ENCODE peak calls at places on chromosomes 4 and X, in four cellular contexts. One of them, this sample, is unnamed.

GRCh38 chr4:185467101-185467500 is 4.4 kb downstream of the CCDC110 start:
- DNase-seq in fibroblast of lung: no peak
- DNase-seq in mammary epithelial cell: no peak
- DNase-seq in CD4-positive, CD25-positive, alpha-beta regulatory T cell: no peak
- DNase-seq in this sample: no peak

GRCh38 chr4:67198757-67199156 is 346.5 kb downstream of the CENPC start:
- DNase-seq in CD4-positive, CD25-positive, alpha-beta regulatory T cell: no peak
- DNase-seq in fibroblast of lung: no peak
- DNase-seq in mammary epithelial cell: peak
- DNase-seq in this sample: no peak

GRCh38 chr4:76634239-76634638 is 199.2 kb downstream of the SHROOM3 start:
- DNase-seq in CD4-positive, CD25-positive, alpha-beta regulatory T cell: no peak
- DNase-seq in fibroblast of lung: peak
- DNase-seq in mammary epithelial cell: peak
- DNase-seq in this sample: peak

GRCh38 chrX:21509912-21510311 is 135.7 kb downstream of the CNKSR2 start:
- DNase-seq in fibroblast of lung: peak
- DNase-seq in CD4-positive, CD25-positive, alpha-beta regulatory T cell: no peak
- DNase-seq in mammary epithelial cell: peak
- DNase-seq in this sample: no peak

GRCh38 chr4:17142232-17142711 is 243.8 kb upstream of the LDB2 start:
- DNase-seq in fibroblast of lung: peak
- DNase-seq in CD4-positive, CD25-positive, alpha-beta regulatory T cell: no peak
- DNase-seq in mammary epithelial cell: no peak
- DNase-seq in this sample: no peak

GRCh38 chr4:107683873-107684272 is 36.2 kb downstream of the PAPSS1 start:
- DNase-seq in fibroblast of lung: no peak
- DNase-seq in mammary epithelial cell: no peak
- DNase-seq in CD4-positive, CD25-positive, alpha-beta regulatory T cell: no peak
- DNase-seq in this sample: no peak

GRCh38 chr4:140037353-140038030 is 116.5 kb downstream of the MAML3 start:
- DNase-seq in mammary epithelial cell: peak
- DNase-seq in fibroblast of lung: peak
- DNase-seq in CD4-positive, CD25-positive, alpha-beta regulatory T cell: no peak
- DNase-seq in this sample: peak

GRCh38 chr4:31104033-31104432 is 383.9 kb downstream of the PCDH7 start:
- DNase-seq in fibroblast of lung: peak
- DNase-seq in CD4-positive, CD25-positive, alpha-beta regulatory T cell: no peak
- DNase-seq in mammary epithelial cell: no peak
- DNase-seq in this sample: no peak

GRCh38 chr4:48538358-48538757 is 48.3 kb downstream of the ZAR1 start:
- DNase-seq in mammary epithelial cell: no peak
- DNase-seq in CD4-positive, CD25-positive, alpha-beta regulatory T cell: no peak
- DNase-seq in fibroblast of lung: no peak
- DNase-seq in this sample: no peak

GRCh38 chr4:80538276-80538926 is 202.9 kb downstream of the CFAP299 start:
- DNase-seq in mammary epithelial cell: peak
- DNase-seq in CD4-positive, CD25-positive, alpha-beta regulatory T cell: no peak
- DNase-seq in fibroblast of lung: peak
- DNase-seq in this sample: no peak

GRCh38 chrX:54786972-54787371 is 11.1 kb downstream of the ITIH6 start:
- DNase-seq in CD4-positive, CD25-positive, alpha-beta regulatory T cell: no peak
- DNase-seq in mammary epithelial cell: peak
- DNase-seq in fibroblast of lung: no peak
- DNase-seq in this sample: no peak

GRCh38 chrX:3576886-3577516 is 136.4 kb downstream of the PRKX start:
- DNase-seq in mammary epithelial cell: no peak
- DNase-seq in fibroblast of lung: peak
- DNase-seq in CD4-positive, CD25-positive, alpha-beta regulatory T cell: no peak
- DNase-seq in this sample: no peak

GRCh38 chr4:140027135-140027534 is 126.8 kb downstream of the MAML3 start:
- DNase-seq in mammary epithelial cell: no peak
- DNase-seq in CD4-positive, CD25-positive, alpha-beta regulatory T cell: no peak
- DNase-seq in fibroblast of lung: no peak
- DNase-seq in this sample: peak

GRCh38 chr4:102036619-102037376 is 246.3 kb downstream of the BANK1 start:
- DNase-seq in CD4-positive, CD25-positive, alpha-beta regulatory T cell: no peak
- DNase-seq in mammary epithelial cell: no peak
- DNase-seq in fibroblast of lung: peak
- DNase-seq in this sample: peak

GRCh38 chrX:28550331-28550872 is 36.8 kb upstream of the IL1RAPL1 start:
- DNase-seq in mammary epithelial cell: no peak
- DNase-seq in fibroblast of lung: no peak
- DNase-seq in CD4-positive, CD25-positive, alpha-beta regulatory T cell: no peak
- DNase-seq in this sample: no peak

GRCh38 chr4:162163892-162164759 is at the start of gene FSTL5:
- DNase-seq in fibroblast of lung: peak
- DNase-seq in mammary epithelial cell: peak
- DNase-seq in CD4-positive, CD25-positive, alpha-beta regulatory T cell: no peak
- DNase-seq in this sample: peak

GRCh38 chrX:54529166-54529558 is 857 bp upstream of the GNL3L start:
- DNase-seq in CD4-positive, CD25-positive, alpha-beta regulatory T cell: no peak
- DNase-seq in mammary epithelial cell: no peak
- DNase-seq in fibroblast of lung: no peak
- DNase-seq in this sample: no peak

GRCh38 chr4:80382090-80382832 is 46.7 kb downstream of the CFAP299 start:
- DNase-seq in fibroblast of lung: no peak
- DNase-seq in CD4-positive, CD25-positive, alpha-beta regulatory T cell: no peak
- DNase-seq in mammary epithelial cell: no peak
- DNase-seq in this sample: no peak

GRCh38 chrX:30570505-30570904 is 7.1 kb downstream of the TASL start:
- DNase-seq in mammary epithelial cell: no peak
- DNase-seq in CD4-positive, CD25-positive, alpha-beta regulatory T cell: no peak
- DNase-seq in fibroblast of lung: peak
- DNase-seq in this sample: no peak

GRCh38 chr4:158949094-158949493 is 153.8 kb upstream of the RAPGEF2 start:
- DNase-seq in mammary epithelial cell: peak
- DNase-seq in fibroblast of lung: peak
- DNase-seq in CD4-positive, CD25-positive, alpha-beta regulatory T cell: no peak
- DNase-seq in this sample: peak

GRCh38 chr4:69763233-69763632 is 2.8 kb upstream of the SULT1B1 start:
- DNase-seq in mammary epithelial cell: no peak
- DNase-seq in fibroblast of lung: no peak
- DNase-seq in CD4-positive, CD25-positive, alpha-beta regulatory T cell: no peak
- DNase-seq in this sample: no peak

GRCh38 chr4:186820371-186820990 is 96.8 kb upstream of the FAT1 start:
- DNase-seq in CD4-positive, CD25-positive, alpha-beta regulatory T cell: no peak
- DNase-seq in fibroblast of lung: peak
- DNase-seq in mammary epithelial cell: no peak
- DNase-seq in this sample: no peak

GRCh38 chr4:151967074-151967473 is 206.3 kb upstream of the GATB start:
- DNase-seq in mammary epithelial cell: no peak
- DNase-seq in CD4-positive, CD25-positive, alpha-beta regulatory T cell: no peak
- DNase-seq in fibroblast of lung: no peak
- DNase-seq in this sample: no peak

GRCh38 chrX:139246295-139246694 is 284.2 kb upstream of the F9 start:
- DNase-seq in fibroblast of lung: no peak
- DNase-seq in CD4-positive, CD25-positive, alpha-beta regulatory T cell: no peak
- DNase-seq in mammary epithelial cell: peak
- DNase-seq in this sample: no peak

GRCh38 chr4:85807247-85807915 is 332.4 kb downstream of the ARHGAP24 start:
- DNase-seq in mammary epithelial cell: peak
- DNase-seq in fibroblast of lung: peak
- DNase-seq in CD4-positive, CD25-positive, alpha-beta regulatory T cell: no peak
- DNase-seq in this sample: no peak

GRCh38 chr4:73859614-73860088 is 6.6 kb downstream of the PF4V1 start:
- DNase-seq in mammary epithelial cell: no peak
- DNase-seq in CD4-positive, CD25-positive, alpha-beta regulatory T cell: no peak
- DNase-seq in fibroblast of lung: peak
- DNase-seq in this sample: no peak

GRCh38 chr4:184416913-184417734 is 57.2 kb downstream of the IRF2 start:
- DNase-seq in mammary epithelial cell: peak
- DNase-seq in fibroblast of lung: peak
- DNase-seq in CD4-positive, CD25-positive, alpha-beta regulatory T cell: peak
- DNase-seq in this sample: no peak

GRCh38 chr4:39406763-39407583 is at the start of gene KLB:
- DNase-seq in fibroblast of lung: peak
- DNase-seq in CD4-positive, CD25-positive, alpha-beta regulatory T cell: no peak
- DNase-seq in mammary epithelial cell: no peak
- DNase-seq in this sample: no peak

GRCh38 chr4:39410415-39410814 is 3.7 kb downstream of the KLB start:
- DNase-seq in fibroblast of lung: peak
- DNase-seq in mammary epithelial cell: no peak
- DNase-seq in CD4-positive, CD25-positive, alpha-beta regulatory T cell: no peak
- DNase-seq in this sample: no peak

GRCh38 chr4:39407584-39407885 is 805 bp downstream of the KLB start:
- DNase-seq in mammary epithelial cell: no peak
- DNase-seq in CD4-positive, CD25-positive, alpha-beta regulatory T cell: no peak
- DNase-seq in fibroblast of lung: no peak
- DNase-seq in this sample: no peak
- H3K27ac ChIP-seq in mammary epithelial cell: no peak
- H3K27ac ChIP-seq in CD4-positive, CD25-positive, alpha-beta regulatory T cell: no peak
- H3K27ac ChIP-seq in fibroblast of lung: no peak
- H3K27ac ChIP-seq in this sample: no peak

GRCh38 chrX:18945488-18945887 is 38.4 kb downstream of the PHKA2 start:
- DNase-seq in CD4-positive, CD25-positive, alpha-beta regulatory T cell: no peak
- DNase-seq in mammary epithelial cell: no peak
- DNase-seq in fibroblast of lung: no peak
- DNase-seq in this sample: peak
- H3K27ac ChIP-seq in CD4-positive, CD25-positive, alpha-beta regulatory T cell: no peak
- H3K27ac ChIP-seq in mammary epithelial cell: no peak
- H3K27ac ChIP-seq in fibroblast of lung: no peak
- H3K27ac ChIP-seq in this sample: no peak

GRCh38 chrX:24479924-24480722 is 15.0 kb downstream of the PDK3 start:
- DNase-seq in CD4-positive, CD25-positive, alpha-beta regulatory T cell: peak
- DNase-seq in mammary epithelial cell: no peak
- DNase-seq in fibroblast of lung: peak
- DNase-seq in this sample: peak
- H3K27ac ChIP-seq in CD4-positive, CD25-positive, alpha-beta regulatory T cell: peak
- H3K27ac ChIP-seq in mammary epithelial cell: no peak
- H3K27ac ChIP-seq in fibroblast of lung: no peak
- H3K27ac ChIP-seq in this sample: no peak

DNA sequence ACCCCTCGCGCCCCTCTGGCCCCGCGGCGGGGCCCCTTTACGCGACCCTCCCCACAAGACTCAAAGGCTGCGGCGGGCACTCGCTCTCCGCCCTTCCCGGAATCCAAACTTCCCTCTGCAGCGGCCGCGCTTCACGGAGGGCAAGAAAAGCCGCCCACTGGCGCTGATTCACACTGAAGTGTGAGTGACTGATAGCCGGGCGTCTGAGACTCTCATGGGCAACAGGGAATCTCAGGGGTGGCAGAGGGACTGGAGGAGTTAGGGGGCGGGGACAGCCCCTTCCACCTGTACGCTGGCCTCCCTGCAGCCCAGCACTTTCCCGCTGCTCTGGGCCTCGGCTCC is 664 bp downstream of the SH3BP2 start:
- DNase-seq in mammary epithelial cell: no peak
- DNase-seq in fibroblast of lung: peak
- DNase-seq in CD4-positive, CD25-positive, alpha-beta regulatory T cell: no peak
- DNase-seq in this sample: peak
- H3K27ac ChIP-seq in mammary epithelial cell: no peak
- H3K27ac ChIP-seq in fibroblast of lung: peak
- H3K27ac ChIP-seq in CD4-positive, CD25-positive, alpha-beta regulatory T cell: peak
- H3K27ac ChIP-seq in this sample: no peak

DNA sequence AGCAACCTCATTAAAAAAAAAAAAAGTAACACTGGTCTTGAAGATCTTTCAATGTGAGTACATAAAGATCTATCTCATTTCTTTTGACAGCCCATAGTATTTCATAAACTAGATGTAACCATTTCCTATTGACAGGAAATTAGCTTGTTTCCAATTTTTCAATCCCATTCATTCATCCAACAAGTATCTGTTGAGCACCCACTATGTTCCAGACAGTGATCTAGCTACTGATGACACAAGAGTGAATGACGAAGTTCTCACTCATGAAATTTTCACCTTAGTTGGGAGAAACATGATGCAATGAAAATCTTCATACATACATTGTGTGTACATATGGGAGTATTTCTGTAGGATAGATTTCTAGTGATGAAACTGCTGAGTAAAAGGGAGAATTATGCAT is 1.7 kb downstream of the CD38 start:
- DNase-seq in CD4-positive, CD25-positive, alpha-beta regulatory T cell: no peak
- DNase-seq in fibroblast of lung: no peak
- DNase-seq in mammary epithelial cell: peak
- DNase-seq in this sample: peak
- H3K27ac ChIP-seq in CD4-positive, CD25-positive, alpha-beta regulatory T cell: no peak
- H3K27ac ChIP-seq in fibroblast of lung: no peak
- H3K27ac ChIP-seq in mammary epithelial cell: no peak
- H3K27ac ChIP-seq in this sample: no peak